ENCODE peak calls at places on chromosome 20, in four cellular contexts. G is amygdala; I is endothelial cell of umbilical vein; A is activated naive CD8-positive, alpha-beta T cell treated with anti-CD3 and anti-CD28 coated beads, Interleukin-2, amount 50 U/mL, for 24 hours. V is an unnamed sample.

GRCh38 chr20:31565699-31566331 is 39.3 kb upstream of the ID1 start:
- DNase-seq in I (no peak), G (no peak), A (no peak), V (no peak)

GRCh38 chr20:48921883-48922867 is 664 bp downstream of the ARFGEF2 start:
- DNase-seq in I (peak; percentile 36), G (no peak), A (no peak), V (no peak)

GRCh38 chr20:44589522-44589921 is 7.1 kb downstream of the PKIG start:
- DNase-seq in I (peak; percentile 57), G (no peak), A (no peak), V (no peak)

GRCh38 chr20:58236612-58237317 is 8.3 kb upstream of the ANKRD60 start:
- DNase-seq in A (peak; percentile 95), G (peak; percentile 67), I (peak; percentile 66), V (peak; percentile 87)

GRCh38 chr20:2796011-2796660 is 4.3 kb downstream of the CPXM1 start:
- DNase-seq in I (no peak), A (no peak), G (no peak), V (peak; percentile 27)

GRCh38 chr20:19860742-19861141 is 102.7 kb downstream of the RIN2 start:
- DNase-seq in I (no peak), A (no peak), G (no peak), V (no peak)

GRCh38 chr20:16541226-16541625 is 32.0 kb downstream of the KIF16B start:
- DNase-seq in I (no peak), A (no peak), G (no peak), V (no peak)

GRCh38 chr20:25284131-25284601 is 36.3 kb downstream of the PYGB start:
- DNase-seq in A (no peak), G (no peak), I (no peak), V (no peak)

GRCh38 chr20:33490934-33491656 is 1.2 kb downstream of the CBFA2T2 start:
- DNase-seq in I (no peak), G (no peak), A (no peak), V (peak; percentile 6)

GRCh38 chr20:53943522-53944291 is 126.7 kb downstream of the BCAS1 start:
- DNase-seq in I (peak; percentile 64), A (peak; percentile 34), G (no peak), V (peak; percentile 44)

GRCh38 chr20:38714308-38714707 is 10.0 kb upstream of the SLC32A1 start:
- DNase-seq in A (no peak), G (no peak), I (no peak), V (no peak)

GRCh38 chr20:44566018-44566417 is 16.4 kb upstream of the PKIG start:
- DNase-seq in G (no peak), I (no peak), A (no peak), V (no peak)

GRCh38 chr20:43767686-43768474 is 41.1 kb upstream of the GTSF1L start:
- DNase-seq in A (no peak), I (no peak), G (no peak), V (no peak)

GRCh38 chr20:22339946-22340345 is 244.4 kb downstream of the FOXA2 start:
- DNase-seq in I (no peak), G (no peak), A (no peak), V (no peak)

GRCh38 chr20:59743767-59744485 is 139.6 kb downstream of the PHACTR3 start:
- DNase-seq in A (no peak), G (no peak), I (no peak), V (no peak)

GRCh38 chr20:58072695-58073671 is 155.5 kb downstream of the ANKRD60 start:
- DNase-seq in I (no peak), G (no peak), A (no peak), V (no peak)

GRCh38 chr20:32513031-32513866 is 71.9 kb downstream of the NOL4L start:
- DNase-seq in G (no peak), A (no peak), I (no peak), V (no peak)

GRCh38 chr20:47665221-47665991 is 119.9 kb downstream of the SULF2 start:
- DNase-seq in I (no peak), A (no peak), G (no peak), V (no peak)

GRCh38 chr20:896626-897025 is 19.5 kb downstream of the ANGPT4 start:
- DNase-seq in I (no peak), A (no peak), G (no peak), V (no peak)

GRCh38 chr20:35595456-35595855 is 20.2 kb upstream of the SPAG4 start:
- DNase-seq in A (no peak), G (no peak), I (no peak), V (no peak)

GRCh38 chr20:63439866-63440265 is 32.6 kb downstream of the KCNQ2 start:
- DNase-seq in G (no peak), I (no peak), A (no peak), V (no peak)

GRCh38 chr20:49916146-49917002 is 1.0 kb upstream of the SPATA2 start:
- DNase-seq in A (no peak), I (peak; percentile 35), G (no peak), V (peak; percentile 69)

GRCh38 chr20:9926476-9926875 is 87.6 kb upstream of the PAK5 start:
- DNase-seq in A (no peak), G (no peak), I (no peak), V (no peak)

GRCh38 chr20:33373735-33374605 is 27.3 kb downstream of the CDK5RAP1 start:
- DNase-seq in G (no peak), I (peak; percentile 11), A (no peak), V (no peak)

GRCh38 chr20:46681032-46681854 is 8.0 kb downstream of the TP53RK start:
- DNase-seq in G (peak; percentile 34), I (peak; percentile 52), A (peak; percentile 74), V (peak; percentile 69)

GRCh38 chr20:50245561-50246366 is 55.1 kb downstream of the CEBPB start:
- DNase-seq in G (no peak), A (no peak), I (no peak), V (no peak)

GRCh38 chr20:50506270-50506579 is 4.0 kb upstream of the PTPN1 start:
- DNase-seq in I (no peak), G (no peak), A (no peak), V (no peak)

GRCh38 chr20:3786126-3786484 is 435 bp downstream of the CENPB start:
- DNase-seq in A (peak; percentile 54), G (peak; percentile 21), I (peak; percentile 67), V (peak; percentile 60)

GRCh38 chr20:17742426-17743130 is 42.8 kb downstream of the BANF2 start:
- DNase-seq in A (no peak), G (no peak), I (no peak), V (no peak)

GRCh38 chr20:58039569-58040092 is 188.8 kb downstream of the ANKRD60 start:
- DNase-seq in I (no peak), A (no peak), G (no peak), V (no peak)

GRCh38 chr20:36281785-36282380 is 24.3 kb upstream of the DLGAP4 start:
- DNase-seq in A (no peak), I (no peak), G (no peak), V (peak; percentile 2)

GRCh38 chr20:2446845-2447244 is 23.7 kb downstream of the SNRPB start:
- DNase-seq in A (no peak), I (no peak), G (no peak), V (no peak)

GRCh38 chr20:10665791-10666190 is 8.0 kb downstream of the JAG1 start:
- DNase-seq in I (no peak), A (no peak), G (no peak), V (no peak)

GRCh38 chr20:46552460-46553420 is 2.3 kb upstream of the OCSTAMP start:
- DNase-seq in G (no peak), A (peak; percentile 58), I (no peak), V (peak; percentile 74)

GRCh38 chr20:4043801-4044200 is 28.4 kb upstream of the RNF24 start:
- DNase-seq in A (no peak), G (no peak), I (no peak), V (no peak)

GRCh38 chr20:52779125-52779524 is 193.0 kb upstream of the TSHZ2 start:
- DNase-seq in I (no peak), A (no peak), G (no peak), V (no peak)

GRCh38 chr20:25623225-25623735 is 534 bp downstream of the NANP start:
- DNase-seq in I (no peak), A (peak; percentile 52), G (peak; percentile 42), V (no peak)

GRCh38 chr20:59820204-59821041 is 113.0 kb downstream of the SYCP2 start:
- DNase-seq in G (peak; percentile 52), I (no peak), A (no peak), V (peak; percentile 26)

V was measured in GM13976.